ENCODE peak calls at places on chromosomes 16 and 17, in ten cellular contexts. P is cardiac muscle cell, B is lower lobe of right lung, G is fibroblast of pulmonary artery, X is mucosa of descending colon, F is fibroblast of the aortic adventitia, R is psoas muscle, L is lung, O is pancreas, C is keratinocyte. I is an unnamed sample.
A peak's percentile ranks its signal among the peaks of the same experiment; 100 is the strongest.

GRCh38 chr17:79916991-79917901 is 78.0 kb upstream of the CBX4 start:
- DNase-seq in L (no peak), G (no peak), C (no peak), X (peak; percentile 24), P (no peak), B (peak; percentile 40), F (no peak), R (peak; percentile 32), O (peak; percentile 28), I (no peak)

GRCh38 chr16:1464894-1465566 is 9.8 kb downstream of the CLCN7 start:
- DNase-seq in P (no peak), X (no peak), R (peak; percentile 43), O (no peak), F (no peak), C (no peak), B (peak; percentile 35), L (no peak), G (no peak), I (no peak)

GRCh38 chr16:88303890-88304819 is 78.6 kb upstream of the ZNF469 start:
- DNase-seq in F (peak; percentile 98), O (no peak), X (peak; percentile 6), G (peak; percentile 94), L (peak; percentile 41), R (peak; percentile 51), P (peak; percentile 28), B (no peak), C (no peak), I (no peak)

GRCh38 chr16:80337786-80338185 is 203.0 kb upstream of the DYNLRB2 start:
- DNase-seq in F (no peak), O (no peak), B (no peak), X (no peak), G (no peak), P (no peak), C (no peak), L (no peak), R (no peak), I (no peak)

GRCh38 chr17:10105513-10106001 is 92.8 kb downstream of the GAS7 start:
- DNase-seq in O (no peak), C (peak; percentile 5), F (peak; percentile 85), P (peak; percentile 80), B (no peak), X (no peak), L (no peak), R (no peak), G (peak; percentile 86), I (no peak)

GRCh38 chr16:1366060-1366711 is 14.5 kb downstream of the GNPTG start:
- DNase-seq in O (no peak), G (no peak), R (peak; percentile 50), P (no peak), X (no peak), F (no peak), B (no peak), L (no peak), C (no peak), I (no peak)

GRCh38 chr17:50514936-50515702 is 6.9 kb downstream of the MYCBPAP start:
- DNase-seq in X (no peak), G (peak; percentile 68), F (peak; percentile 35), R (no peak), O (peak; percentile 39), C (no peak), P (no peak), L (no peak), B (no peak), I (no peak)

GRCh38 chr16:534089-534635 is 6.7 kb downstream of the CAPN15 start:
- DNase-seq in G (no peak), X (peak; percentile 89), P (no peak), C (no peak), B (no peak), L (no peak), O (no peak), F (no peak), R (peak; percentile 90), I (no peak)

GRCh38 chr17:38872671-38873385 is 3.0 kb downstream of the LASP1 start:
- DNase-seq in X (no peak), P (no peak), L (no peak), F (no peak), G (no peak), B (no peak), R (no peak), C (no peak), O (peak; percentile 72), I (no peak)

GRCh38 chr17:75084039-75084660 is 3.6 kb upstream of the SLC16A5 start:
- DNase-seq in L (no peak), R (no peak), C (no peak), G (peak; percentile 50), O (no peak), F (no peak), P (no peak), B (no peak), X (no peak), I (no peak)

GRCh38 chr16:14378131-14378551 is 251.9 kb downstream of the PARN start:
- DNase-seq in C (no peak), L (no peak), P (no peak), F (peak; percentile 74), O (no peak), R (no peak), G (peak; percentile 38), X (no peak), B (no peak), I (no peak)

GRCh38 chr16:89040861-89041570 is 52.6 kb upstream of the ACSF3 start:
- DNase-seq in B (peak; percentile 37), C (no peak), R (no peak), X (peak; percentile 17), O (peak; percentile 14), F (no peak), P (no peak), G (no peak), L (no peak), I (no peak)

GRCh38 chr17:34840758-34841157 is 120.5 kb downstream of the CCT6B start:
- DNase-seq in P (no peak), G (no peak), F (no peak), B (no peak), O (no peak), L (no peak), C (no peak), X (no peak), R (no peak), I (no peak)

GRCh38 chr16:49048557-49048956 is 233.1 kb downstream of the CBLN1 start:
- DNase-seq in L (no peak), P (no peak), B (no peak), C (no peak), X (no peak), F (peak; percentile 83), G (peak; percentile 69), R (no peak), O (no peak), I (no peak)

GRCh38 chr16:81457326-81458133 is 12.9 kb downstream of the CMIP start:
- DNase-seq in P (no peak), C (no peak), B (no peak), F (peak; percentile 78), G (peak; percentile 71), L (no peak), X (peak; percentile 50), O (no peak), R (no peak), I (no peak)

GRCh38 chr16:57331355-57331754 is 27.2 kb upstream of the CCL22 start:
- DNase-seq in L (no peak), B (no peak), C (no peak), G (no peak), X (no peak), O (no peak), P (no peak), R (no peak), F (no peak), I (no peak)

DNA sequence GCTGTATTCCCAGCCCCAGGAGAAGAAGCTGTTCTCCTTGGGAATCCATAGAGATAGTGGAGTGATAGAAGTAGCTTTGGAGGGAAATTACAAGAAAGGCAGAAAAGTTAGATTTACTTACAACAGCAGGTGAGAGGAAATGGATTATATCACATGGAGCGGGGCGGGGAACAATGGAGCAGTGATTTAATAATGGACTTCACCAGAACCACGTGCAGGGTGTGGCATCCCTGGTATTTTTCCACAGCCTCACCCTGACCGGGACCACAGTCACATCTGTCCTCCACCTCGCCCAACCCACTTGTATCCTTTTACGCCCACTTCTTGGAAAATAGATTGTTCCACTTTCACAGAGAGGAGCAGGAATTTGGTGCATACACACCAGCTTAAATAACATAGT is 16.0 kb upstream of the CYB5B start:
- DNase-seq in B (no peak), F (no peak), O (no peak), C (no peak), R (no peak), G (no peak), L (no peak), X (peak; percentile 69), P (no peak), I (no peak)
- TF ChIP-seq CTCF in B (no peak), F (no peak), O (no peak), C (no peak), R (no peak), G (no peak), L (no peak), X (no peak), P (no peak), I (no peak)

GRCh38 chr17:83196088-83196765 is 116.8 kb downstream of the METRNL start:
- DNase-seq in C (no peak), L (no peak), F (peak; percentile 89), G (peak; percentile 24), R (peak; percentile 57), P (no peak), X (no peak), O (no peak), B (peak; percentile 36), I (no peak)
- H3K4me3 ChIP-seq in C (no peak overlapping the region), L (no peak overlapping the region), F (no peak overlapping the region), G (no peak overlapping the region), R (no peak overlapping the region), P (no peak overlapping the region), X (no peak overlapping the region), O (no peak overlapping the region), B (no peak overlapping the region), I (no peak overlapping the region)

DNA sequence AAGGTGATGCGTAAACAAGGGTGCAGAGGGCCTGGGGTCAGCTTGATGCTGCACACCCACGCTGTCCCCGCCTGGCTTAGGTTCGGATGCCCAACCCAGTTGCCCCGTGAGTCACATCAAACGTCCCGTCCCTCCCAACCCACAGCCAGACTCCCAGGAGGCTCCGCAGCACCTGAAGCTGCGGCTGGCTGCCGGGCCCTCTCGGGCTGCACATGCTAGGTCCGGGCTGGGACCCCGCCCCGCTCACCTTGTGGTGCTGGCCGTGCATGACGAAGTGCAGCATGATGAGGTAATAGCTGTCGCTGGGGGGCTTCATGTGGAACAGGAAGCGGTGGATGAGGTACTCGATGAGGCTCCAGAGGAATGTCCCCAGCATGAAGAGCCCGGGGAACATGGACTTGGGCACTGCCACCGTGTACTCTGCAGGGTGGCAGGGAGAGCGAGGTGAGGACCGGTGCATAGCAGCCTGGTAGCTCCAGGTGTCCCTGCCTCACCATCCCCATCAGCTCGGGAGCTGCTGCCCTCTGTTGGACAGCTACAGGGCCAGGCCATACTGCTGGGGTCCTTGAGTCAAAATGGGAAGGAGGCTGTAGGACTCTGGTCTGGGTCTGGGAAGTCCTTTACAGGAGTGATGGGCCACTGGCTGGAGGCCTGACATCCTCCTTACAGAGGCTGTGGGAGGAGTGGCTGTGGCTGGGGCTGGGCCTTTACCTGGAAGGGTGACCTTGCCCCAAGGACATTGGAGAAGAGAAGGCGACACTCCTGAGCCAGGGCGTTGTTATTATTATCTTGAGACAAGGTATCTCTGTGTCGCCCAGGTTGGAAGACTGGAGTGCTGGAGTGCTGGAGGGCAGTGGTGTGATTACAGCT is 18.3 kb upstream of the MLKL start:
- DNase-seq in C (no peak), B (no peak), G (no peak), X (no peak), F (no peak), L (no peak), R (no peak), P (no peak), O (no peak), I (no peak)
- TF ChIP-seq CTCF in C (peak; percentile 35), B (no peak), G (no peak), X (no peak), F (no peak), L (no peak), R (no peak), P (no peak), O (no peak), I (no peak)

GRCh38 chr16:3152022-3152272 is 17.1 kb downstream of the ZNF213 start:
- DNase-seq in P (no peak), F (no peak), O (peak; percentile 36), B (peak; percentile 46), L (no peak), C (no peak), G (no peak), R (no peak), X (no peak), I (no peak)
- H3K4me3 ChIP-seq in P (peak overlapping the region; percentile 31), F (peak overlapping the region; percentile 61), O (peak overlapping the region; percentile 22), B (peak overlapping the region; percentile 45), L (no peak overlapping the region), C (peak overlapping the region; percentile 28), G (peak overlapping the region; percentile 56), R (peak overlapping the region; percentile 78), X (no peak overlapping the region), I (peak overlapping the region; percentile 76)

I was measured in LNCaP clone FGC.